ENCODE peak calls at places on chromosomes 5 and 9, in six cellular contexts. A is SJSA1; F is PC-9; T is lower lobe of right lung; I is CD8-positive, alpha-beta memory T cell; K is heart left ventricle. D is an unnamed sample.

GRCh38 chr9:107484117-107484723 is 5.3 kb downstream of the KLF4 start:
- DNase-seq in A (no peak), F (peak; percentile 42), T (no peak), I (no peak), K (no peak), D (no peak)

GRCh38 chr9:36597412-36598178 is 24.9 kb downstream of the MELK start:
- DNase-seq in A (no peak), F (no peak), T (no peak), I (no peak), K (no peak), D (no peak)

GRCh38 chr5:84218546-84218945 is 166.1 kb downstream of the EDIL3 start:
- DNase-seq in A (peak; percentile 42), F (peak; percentile 4), T (no peak), I (no peak), K (no peak), D (no peak)

GRCh38 chr5:169781452-169782345 is 144.6 kb downstream of the DOCK2 start:
- DNase-seq in A (no peak), F (no peak), T (no peak), I (no peak), K (no peak), D (no peak)

GRCh38 chr9:38423939-38424843 is at the start of gene IGFBPL1:
- DNase-seq in A (no peak), F (no peak), T (no peak), I (no peak), K (no peak), D (no peak)

GRCh38 chr9:87519415-87519989 is 21.8 kb downstream of the DAPK1 start:
- DNase-seq in A (no peak), F (no peak), T (no peak), I (no peak), K (no peak), D (no peak)

GRCh38 chr9:8961186-8961666 is 1161.6 kb upstream of the DMAC1 start:
- DNase-seq in A (no peak), F (no peak), T (no peak), I (no peak), K (no peak), D (no peak)

GRCh38 chr5:1836891-1837880 is 36.0 kb downstream of the NDUFS6 start:
- DNase-seq in A (no peak), F (no peak), T (no peak), I (no peak), K (peak; percentile 55), D (no peak)

GRCh38 chr9:79629721-79630120 is 58.0 kb downstream of the TLE4 start:
- DNase-seq in A (no peak), F (no peak), T (no peak), I (no peak), K (no peak), D (no peak)

GRCh38 chr9:84940294-84940693 is 270.8 kb downstream of the NTRK2 start:
- DNase-seq in A (no peak), F (no peak), T (no peak), I (no peak), K (no peak), D (no peak)
- H3K4me3 ChIP-seq in A (no peak overlapping the region), F (no peak overlapping the region), T (no peak overlapping the region), I (no peak overlapping the region), K (no peak overlapping the region), D (no peak overlapping the region)

DNA sequence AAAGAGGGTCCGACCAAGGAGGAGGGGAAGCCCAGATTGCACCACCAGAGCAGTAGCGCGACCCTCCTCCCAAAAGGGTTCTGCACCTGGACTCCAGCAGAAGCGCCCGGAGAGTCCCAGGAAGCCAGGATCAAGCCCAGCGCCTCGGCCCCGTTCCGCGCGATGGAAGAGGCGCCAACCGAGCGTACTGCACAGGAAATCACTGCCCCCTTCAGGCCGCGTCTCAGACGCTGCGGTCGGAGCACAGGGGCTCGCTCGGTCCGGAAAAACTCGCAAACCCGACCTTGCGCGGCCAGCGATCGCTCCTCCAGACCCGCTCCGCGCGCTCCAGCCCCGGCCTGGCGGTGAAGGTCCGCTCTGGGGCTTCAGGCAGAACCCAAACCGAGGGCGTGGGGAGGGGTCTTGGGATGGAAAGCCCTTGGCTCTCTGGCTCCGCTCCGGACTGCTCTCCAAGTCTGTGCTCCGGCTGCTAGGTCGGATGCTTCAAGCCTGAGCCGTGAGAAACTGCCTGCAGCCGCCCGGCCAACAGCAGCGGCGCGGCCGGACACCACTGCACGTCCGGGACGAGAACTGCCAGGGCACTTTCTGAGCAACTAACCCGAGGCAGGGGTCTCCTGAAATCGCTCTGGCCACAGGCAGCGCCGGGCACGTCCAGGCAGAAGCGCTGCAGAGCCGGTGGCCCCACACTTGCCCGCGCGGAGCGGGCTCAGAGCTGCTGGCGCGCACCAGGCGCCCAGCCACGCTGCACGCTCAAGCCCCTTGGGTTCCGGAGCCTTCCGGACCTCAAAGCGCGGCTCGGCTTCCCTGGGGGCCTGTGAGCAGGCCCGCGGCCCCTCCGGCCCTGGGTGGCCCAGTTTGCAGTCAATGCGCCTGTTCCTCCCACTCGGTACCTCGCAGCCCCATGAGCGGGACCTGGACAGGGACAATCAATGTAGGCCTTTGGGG is 1.3 kb downstream of the GABBR2 start:
- DNase-seq in A (peak; percentile 60), F (peak; percentile 81), T (peak; percentile 54), I (no peak), K (peak; percentile 72), D (no peak)
- H3K27me3 ChIP-seq in A (peaks cover 56% of the 10 kb centered on the region), F (peaks cover 22% of the 10 kb centered on the region), T (peaks cover 79% of the 10 kb centered on the region), I (peaks cover 5% of the 10 kb centered on the region), K (peaks cover 66% of the 10 kb centered on the region), D (no peaks in the 10 kb centered on the region)

DNA sequence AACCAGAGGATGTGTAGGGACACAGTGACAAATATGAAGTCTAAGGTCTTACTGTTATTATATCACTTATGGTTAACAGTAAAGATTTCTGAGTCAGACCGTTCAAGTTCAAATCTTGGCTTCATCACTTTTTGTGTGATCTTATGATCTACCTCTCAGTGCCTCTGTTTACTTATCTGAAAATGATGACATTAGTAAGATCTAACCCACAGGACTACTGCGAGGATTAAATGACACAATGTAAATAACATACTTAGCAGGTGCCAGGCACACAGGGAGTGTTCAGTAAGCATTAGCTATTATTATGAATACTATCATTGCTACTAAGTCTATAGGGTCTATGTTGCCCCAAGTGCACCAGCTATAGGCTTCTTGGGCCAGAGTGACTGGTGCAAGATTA is 2.0 kb downstream of the IRF1 start:
- DNase-seq in A (no peak), F (no peak), T (no peak), I (no peak), K (no peak), D (no peak)
- H3K36me3 ChIP-seq in A (peaks cover 68% of the 10 kb centered on the region), F (no peaks in the 10 kb centered on the region), T (peaks cover 55% of the 10 kb centered on the region), I (peaks cover 62% of the 10 kb centered on the region), K (peaks cover 61% of the 10 kb centered on the region), D (peaks cover 10% of the 10 kb centered on the region)

GRCh38 chr9:111094433-111095421 is 56.5 kb upstream of the LPAR1 start:
- DNase-seq in A (peak; percentile 45), F (peak; percentile 20), T (no peak), I (no peak), K (no peak), D (peak; percentile 68)
- H3K4me3 ChIP-seq in A (no peak overlapping the region), F (no peak overlapping the region), T (no peak overlapping the region), I (no peak overlapping the region), K (no peak overlapping the region), D (no peak overlapping the region)

DNA sequence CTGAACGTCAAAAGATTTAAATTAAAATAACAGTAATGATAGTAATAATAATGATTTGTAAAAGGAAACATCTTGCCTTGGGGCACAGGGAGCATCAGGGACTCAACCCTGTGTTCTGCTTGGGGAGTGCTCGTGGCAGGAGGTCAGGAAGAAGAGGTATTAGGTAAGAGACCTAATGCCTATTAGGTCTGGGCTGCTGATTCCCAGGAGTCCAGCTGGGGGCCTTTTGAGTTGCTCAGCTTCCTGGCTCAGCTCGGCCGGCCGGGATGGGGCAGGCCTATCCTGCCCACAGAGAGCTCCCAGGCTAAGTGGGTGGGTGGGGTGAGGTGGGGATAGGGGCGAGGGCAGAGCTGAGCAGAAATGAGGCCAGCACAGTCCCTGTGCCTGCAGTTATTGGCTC is 17.5 kb downstream of the LMX1B start:
- DNase-seq in A (no peak), F (no peak), T (no peak), I (no peak), K (no peak), D (no peak)
- H3K27me3 ChIP-seq in A (peaks cover 10% of the 10 kb centered on the region), F (peaks cover 40% of the 10 kb centered on the region), T (peaks cover 90% of the 10 kb centered on the region), I (peaks cover 35% of the 10 kb centered on the region), K (peaks cover 46% of the 10 kb centered on the region), D (no peaks in the 10 kb centered on the region)

GRCh38 chr5:113047234-113047633 is 70.6 kb downstream of the DCP2 start:
- DNase-seq in A (peak; percentile 77), F (peak; percentile 77), T (no peak), I (no peak), K (no peak), D (no peak)
- H3K36me3 ChIP-seq in A (peaks cover 13% of the 10 kb centered on the region), F (no peaks in the 10 kb centered on the region), T (peaks cover 9% of the 10 kb centered on the region), I (no peaks in the 10 kb centered on the region), K (peaks cover 7% of the 10 kb centered on the region), D (no peaks in the 10 kb centered on the region)

GRCh38 chr9:129712595-129713524 is 40.0 kb downstream of the PTGES start:
- DNase-seq in A (peak; percentile 81), F (no peak), T (no peak), I (no peak), K (no peak), D (peak; percentile 87)
- H3K4me3 ChIP-seq in A (no peak overlapping the region), F (no peak overlapping the region), T (no peak overlapping the region), I (no peak overlapping the region), K (no peak overlapping the region), D (no peak overlapping the region)

GRCh38 chr9:96418074-96418919 is at the start of gene ZNF367:
- DNase-seq in A (peak; percentile 98), F (peak; percentile 99), T (peak; percentile 99), I (peak; percentile 86), K (peak; percentile 99), D (peak; percentile 99)
- H3K27me3 ChIP-seq in A (no peaks in the 10 kb centered on the region), F (no peaks in the 10 kb centered on the region), T (no peaks in the 10 kb centered on the region), I (no peaks in the 10 kb centered on the region), K (no peaks in the 10 kb centered on the region), D (no peaks in the 10 kb centered on the region)

DNA sequence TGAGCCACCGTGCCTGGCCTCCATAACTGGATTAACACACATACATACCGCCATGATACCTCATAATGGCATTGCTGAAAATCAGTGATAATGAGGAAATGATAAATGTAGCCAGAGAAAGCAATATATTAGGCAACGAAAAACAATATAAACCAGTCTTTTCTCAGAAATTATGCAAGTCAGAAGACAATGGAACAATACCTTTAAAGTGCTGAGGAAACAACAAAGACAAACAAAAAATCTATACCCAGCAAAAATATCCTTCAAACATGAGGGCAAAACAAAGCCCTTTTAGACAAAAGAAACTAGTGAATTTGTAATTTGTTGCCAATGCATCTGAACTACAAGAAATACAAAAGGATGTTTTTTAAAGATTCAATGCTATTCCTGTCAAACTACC is 98.2 kb upstream of the TNFAIP8 start:
- DNase-seq in A (no peak), F (no peak), T (no peak), I (no peak), K (no peak), D (no peak)
- H3K36me3 ChIP-seq in A (no peaks in the 10 kb centered on the region), F (no peaks in the 10 kb centered on the region), T (no peaks in the 10 kb centered on the region), I (no peaks in the 10 kb centered on the region), K (no peaks in the 10 kb centered on the region), D (no peaks in the 10 kb centered on the region)